ENCODE peak calls at places on chromosomes 6 and 20, in seven cellular contexts. R is K562, H is SK-N-SH, B is A549, O is HCT116, E is HepG2, W is NB4. K is an unnamed sample.

GRCh38 chr6:131597448-131597847 is 24.4 kb downstream of the ARG1 start:
- DNase-seq in R (no peak), E (peak), W (peak), O (no peak), H (peak), B (no peak), K (no peak)

GRCh38 chr20:61993058-61993457 is 72.6 kb downstream of the TAF4 start:
- DNase-seq in R (no peak), E (no peak), B (no peak), O (no peak), H (no peak), W (no peak), K (no peak)

GRCh38 chr6:118216751-118217150 is 309.7 kb downstream of the SLC35F1 start:
- DNase-seq in R (no peak), H (no peak), W (no peak), O (no peak), B (no peak), E (no peak), K (no peak)

GRCh38 chr20:52978851-52979250 is 6.7 kb downstream of the TSHZ2 start:
- DNase-seq in E (no peak), B (no peak), H (no peak), R (no peak), O (no peak), W (no peak), K (no peak)

GRCh38 chr6:107823047-107823557 is 1.0 kb downstream of the SCML4 start:
- DNase-seq in R (no peak), H (no peak), W (no peak), B (no peak), O (no peak), E (no peak), K (no peak)

GRCh38 chr6:139922236-139922635 is 547.8 kb upstream of the CITED2 start:
- DNase-seq in O (no peak), R (no peak), B (no peak), E (no peak), W (no peak), H (no peak), K (no peak)

GRCh38 chr20:59455392-59456341 is 148.7 kb upstream of the PHACTR3 start:
- DNase-seq in H (peak), E (no peak), O (peak), R (peak), B (peak), W (peak), K (peak)

GRCh38 chr20:25011261-25011660 is 18.7 kb upstream of the APMAP start:
- DNase-seq in H (no peak), R (no peak), O (no peak), E (no peak), B (no peak), W (no peak), K (no peak)

GRCh38 chr6:122653094-122653493 is 42.9 kb downstream of the PKIB start:
- DNase-seq in R (no peak), E (peak), H (no peak), O (peak), B (peak), W (no peak), K (no peak)

GRCh38 chr6:140401666-140402255 is 1027.3 kb upstream of the CITED2 start:
- DNase-seq in H (no peak), W (no peak), E (no peak), B (no peak), R (no peak), O (no peak), K (no peak)

GRCh38 chr6:91412532-91412931 is 825.7 kb upstream of the MAP3K7 start:
- DNase-seq in R (no peak), B (no peak), W (no peak), E (no peak), H (no peak), O (no peak), K (peak)

GRCh38 chr6:30955367-30956042 is 14.7 kb downstream of the MUCL3 start:
- DNase-seq in O (no peak), W (peak), E (no peak), B (no peak), R (peak), H (peak), K (no peak)

GRCh38 chr6:44216677-44217331 is at the start of gene MYMX:
- DNase-seq in B (no peak), R (no peak), E (no peak), O (no peak), W (no peak), H (no peak), K (no peak)

GRCh38 chr6:101935732-101936131 is 542.2 kb downstream of the GRIK2 start:
- DNase-seq in B (no peak), O (no peak), W (no peak), E (no peak), R (no peak), H (no peak), K (no peak)

GRCh38 chr6:57162008-57162407 is 10.1 kb upstream of the BAG2 start:
- DNase-seq in B (no peak), W (no peak), O (no peak), H (no peak), E (no peak), R (no peak), K (no peak)

GRCh38 chr6:84362180-84362821 is 134.9 kb upstream of the CEP162 start:
- DNase-seq in R (no peak), E (no peak), O (no peak), B (no peak), W (no peak), H (no peak), K (peak)

GRCh38 chr6:85389180-85389797 is 60.6 kb upstream of the NT5E start:
- DNase-seq in R (no peak), E (no peak), H (no peak), W (peak), O (no peak), B (no peak), K (no peak)

GRCh38 chr6:147560670-147561069 is 52.2 kb downstream of the SAMD5 start:
- DNase-seq in O (no peak), W (no peak), E (no peak), H (no peak), R (no peak), B (no peak), K (no peak)

DNA sequence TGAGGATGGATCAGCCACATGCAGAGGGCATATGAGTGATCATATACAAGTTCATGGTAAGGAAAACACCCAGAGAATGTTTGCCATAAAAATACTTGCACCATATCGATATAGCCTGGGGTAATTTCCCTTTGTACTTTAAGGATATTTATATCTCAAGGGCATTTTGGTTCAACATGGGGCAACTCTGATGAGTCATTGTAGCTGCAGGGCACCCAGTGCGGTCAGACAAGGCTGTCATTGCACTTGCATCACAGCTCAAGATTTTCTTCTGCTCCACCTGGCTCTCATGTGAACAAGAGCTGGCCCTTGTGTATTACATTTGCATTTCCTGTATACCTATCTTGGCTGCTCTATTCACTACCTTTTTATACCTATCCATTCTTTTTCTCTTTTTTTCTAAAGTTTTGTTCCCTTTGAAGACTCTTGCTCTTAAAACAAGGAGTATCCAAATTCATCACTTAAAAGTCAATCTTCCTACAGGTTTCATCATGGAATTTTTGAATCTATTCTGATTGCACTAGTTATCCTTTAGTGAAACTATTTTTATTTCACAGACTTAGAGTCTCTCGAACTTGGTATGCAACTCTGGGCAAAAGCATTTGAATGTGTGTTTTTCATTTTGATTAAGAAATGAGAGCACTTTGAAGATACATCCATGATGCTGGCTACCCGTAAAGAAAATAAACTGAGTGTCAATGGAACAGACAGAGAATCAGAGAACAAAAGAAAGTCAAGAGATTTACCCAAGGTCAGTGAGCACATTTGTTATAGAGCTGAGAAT is 586.7 kb downstream of the EPM2A start:
- DNase-seq in B (peak), H (no peak), E (peak), W (peak), O (peak), R (no peak), K (no peak)
- TF ChIP-seq MAX in B (no peak), H (no peak), E (no peak), W (peak), O (peak), R (no peak), K (no peak)

DNA sequence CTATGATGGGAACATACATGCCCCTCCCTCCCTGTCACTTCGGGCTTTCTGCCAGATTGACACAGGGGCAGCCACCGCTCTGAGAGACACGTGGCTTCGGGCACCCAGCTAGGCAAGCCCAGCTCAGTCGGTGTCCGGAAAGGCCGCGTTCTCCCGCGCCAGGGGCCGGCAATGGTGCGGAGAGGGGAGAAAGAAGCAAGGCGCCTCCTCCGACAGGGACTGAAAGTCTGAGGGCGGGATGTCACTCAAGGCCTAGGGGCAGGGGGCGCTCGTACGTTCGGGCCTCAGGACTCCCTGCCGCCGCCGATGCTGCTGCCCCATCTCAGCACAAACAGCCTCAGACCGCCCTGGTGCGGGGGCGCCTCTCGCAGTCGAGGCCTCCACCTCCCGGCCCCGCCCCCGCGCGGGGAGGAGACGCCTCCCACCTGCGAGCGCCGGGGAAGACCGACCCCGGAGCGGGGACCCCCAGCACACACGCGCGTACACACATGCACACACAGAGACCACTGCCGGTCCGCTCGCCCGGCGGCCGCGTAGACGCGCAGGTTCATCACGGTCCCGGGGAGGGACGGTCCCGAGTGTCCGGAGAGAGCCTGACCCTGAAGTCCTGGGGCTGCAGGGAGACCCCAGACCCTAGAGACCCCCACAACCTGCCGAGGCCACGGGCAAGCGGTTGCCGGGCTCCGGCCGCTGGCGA is 1.9 kb downstream of the GRM4 start:
- DNase-seq in R (peak), W (peak), H (peak), E (peak), B (peak), O (no peak), K (peak)
- TF ChIP-seq CTCF in R (peak), W (peak), H (peak), E (peak), B (peak), O (no peak), K (peak)

GRCh38 chr20:36173451-36173933 is 19.0 kb downstream of the EPB41L1 start:
- DNase-seq in H (peak), E (no peak), O (no peak), B (no peak), W (peak), R (peak), K (no peak)
- TF ChIP-seq MAX in H (no peak), E (no peak), O (no peak), B (no peak), W (peak), R (no peak), K (no peak)

GRCh38 chr20:63280929-63281545 is 8.4 kb downstream of the ARFGAP1 start:
- DNase-seq in H (peak), W (peak), O (no peak), B (peak), R (no peak), E (no peak), K (no peak)
- TF ChIP-seq CTCF in H (peak), W (peak), O (peak), B (peak), R (peak), E (peak), K (peak)

GRCh38 chr6:659716-660581 is 3.0 kb upstream of the HUS1B start:
- DNase-seq in H (no peak), R (peak), B (no peak), E (no peak), O (no peak), W (peak), K (no peak)
- TF ChIP-seq MAX in H (no peak), R (no peak), B (no peak), E (no peak), O (no peak), W (no peak), K (no peak)

GRCh38 chr6:11202513-11203305 is 29.8 kb downstream of the NEDD9 start:
- DNase-seq in H (no peak), E (peak), W (no peak), B (no peak), O (no peak), R (no peak), K (peak)
- TF ChIP-seq CTCF in H (no peak), E (peak), W (no peak), B (no peak), O (no peak), R (no peak), K (no peak)

GRCh38 chr20:48794360-48794759 is 33.4 kb downstream of the PREX1 start:
- DNase-seq in H (peak), R (no peak), E (no peak), B (no peak), W (no peak), O (no peak), K (no peak)
- TF ChIP-seq MAX in H (no peak), R (no peak), E (no peak), B (no peak), W (no peak), O (no peak), K (no peak)

K was measured in endothelial cell of umbilical vein.